ENCODE peak calls at places on chromosome 22, in six cellular contexts. V is ovary, T is uterus, O is NCI-H1105, G is NCI-H69, W is Karpas-422. M is an unnamed sample.

GRCh38 chr22:50464451-50464850 is 10.4 kb downstream of the SBF1 start:
- DNase-seq in V (no peak), T (no peak), O (no peak), G (no peak), W (no peak), M (no peak)

GRCh38 chr22:49764151-49764581 is 63.5 kb downstream of the BRD1 start:
- DNase-seq in V (no peak), T (no peak), O (no peak), G (no peak), W (no peak), M (no peak)

GRCh38 chr22:36295247-36295646 is 42.3 kb downstream of the APOL1 start:
- DNase-seq in V (no peak), T (no peak), O (no peak), G (no peak), W (no peak), M (no peak)

GRCh38 chr22:46444390-46444854 is 93.0 kb downstream of the CELSR1 start:
- DNase-seq in V (no peak), T (no peak), O (no peak), G (peak), W (no peak), M (no peak)

GRCh38 chr22:22935546-22936157 is 48.0 kb downstream of the IGLL5 start:
- DNase-seq in V (no peak), T (no peak), O (no peak), G (no peak), W (peak), M (no peak)

GRCh38 chr22:26770624-26771023 is 113.2 kb downstream of the MIAT start:
- DNase-seq in V (no peak), T (no peak), O (no peak), G (no peak), W (no peak), M (no peak)

GRCh38 chr22:26800858-26801257 is 143.5 kb downstream of the MIAT start:
- DNase-seq in V (no peak), T (no peak), O (no peak), G (no peak), W (no peak), M (no peak)

GRCh38 chr22:43230983-43231723 is 44.2 kb upstream of the TTLL12 start:
- DNase-seq in V (peak), T (peak), O (peak), G (peak), W (peak), M (no peak)

GRCh38 chr22:30889268-30889995 is 79.1 kb downstream of the MORC2 start:
- DNase-seq in V (peak), T (no peak), O (no peak), G (no peak), W (no peak), M (no peak)

GRCh38 chr22:28137036-28137435 is 218.0 kb upstream of the PITPNB start:
- DNase-seq in V (no peak), T (no peak), O (no peak), G (no peak), W (no peak), M (no peak)

GRCh38 chr22:50445880-50446707 is 28.7 kb downstream of the SBF1 start:
- DNase-seq in V (no peak), T (no peak), O (no peak), G (no peak), W (no peak), M (no peak)

GRCh38 chr22:42324991-42325710 is 54.7 kb upstream of the TCF20 start:
- DNase-seq in V (no peak), T (no peak), O (no peak), G (peak), W (no peak), M (no peak)

GRCh38 chr22:22526125-22526912 is 6.2 kb upstream of the ZNF280A start:
- DNase-seq in V (no peak), T (no peak), O (no peak), G (no peak), W (no peak), M (no peak)

GRCh38 chr22:41405588-41405987 is 23.8 kb downstream of the TEF start:
- DNase-seq in V (no peak), T (no peak), O (no peak), G (no peak), W (no peak), M (no peak)

GRCh38 chr22:22060200-22061084 is 77.9 kb upstream of the TOP3B start:
- DNase-seq in V (peak), T (peak), O (no peak), G (peak), W (peak), M (peak)

GRCh38 chr22:36117053-36117554 is 43.5 kb downstream of the APOL3 start:
- DNase-seq in V (no peak), T (no peak), O (no peak), G (peak), W (no peak), M (no peak)

GRCh38 chr22:49715450-49715849 is 112.2 kb downstream of the BRD1 start:
- DNase-seq in V (no peak), T (no peak), O (no peak), G (no peak), W (no peak), M (no peak)

M was measured in gastrocnemius medialis.